ENCODE peak calls at places on chromosomes 12 and 14, in eight cellular contexts. T, V, S, K, M, X, L and Q are unnamed samples.

GRCh38 chr12:21220266-21220665 is 89.3 kb downstream of the SLCO1B1 start:
- DNase-seq in K (no peak), X (no peak), M (no peak), S (no peak), T (no peak), V (no peak), L (no peak), Q (no peak)

GRCh38 chr14:62886461-62886860 is 158.8 kb downstream of the KCNH5 start:
- DNase-seq in K (no peak), S (no peak), V (no peak), L (no peak), X (no peak), T (no peak), M (no peak), Q (no peak)

GRCh38 chr12:27554421-27555186 is 30.6 kb downstream of the PPFIBP1 start:
- DNase-seq in L (peak), K (no peak), X (no peak), M (no peak), V (no peak), T (peak), S (no peak), Q (peak)

GRCh38 chr12:116236148-116236731 is 41.3 kb downstream of the MED13L start:
- DNase-seq in V (no peak), L (no peak), X (peak), S (peak), T (peak), M (no peak), K (peak), Q (no peak)

GRCh38 chr14:50796391-50796790 is 34.6 kb downstream of the NIN start:
- DNase-seq in X (no peak), M (no peak), T (no peak), V (no peak), K (no peak), S (no peak), L (no peak), Q (no peak)

GRCh38 chr14:34081576-34082136 is 130.8 kb upstream of the EGLN3 start:
- DNase-seq in X (no peak), L (no peak), S (peak), K (no peak), M (no peak), T (peak), V (no peak), Q (no peak)

GRCh38 chr12:71157601-71158233 is at the start of gene TSPAN8:
- DNase-seq in X (no peak), T (no peak), M (no peak), L (no peak), V (no peak), K (no peak), S (peak), Q (no peak)

GRCh38 chr12:62684586-62685295 is 218.1 kb downstream of the MON2 start:
- DNase-seq in S (no peak), K (no peak), L (peak), M (no peak), V (no peak), X (no peak), T (peak), Q (peak)

GRCh38 chr14:67393689-67394088 is 18.3 kb downstream of the PLEK2 start:
- DNase-seq in K (no peak), V (no peak), M (no peak), L (no peak), T (no peak), S (no peak), X (no peak), Q (no peak)

DNA sequence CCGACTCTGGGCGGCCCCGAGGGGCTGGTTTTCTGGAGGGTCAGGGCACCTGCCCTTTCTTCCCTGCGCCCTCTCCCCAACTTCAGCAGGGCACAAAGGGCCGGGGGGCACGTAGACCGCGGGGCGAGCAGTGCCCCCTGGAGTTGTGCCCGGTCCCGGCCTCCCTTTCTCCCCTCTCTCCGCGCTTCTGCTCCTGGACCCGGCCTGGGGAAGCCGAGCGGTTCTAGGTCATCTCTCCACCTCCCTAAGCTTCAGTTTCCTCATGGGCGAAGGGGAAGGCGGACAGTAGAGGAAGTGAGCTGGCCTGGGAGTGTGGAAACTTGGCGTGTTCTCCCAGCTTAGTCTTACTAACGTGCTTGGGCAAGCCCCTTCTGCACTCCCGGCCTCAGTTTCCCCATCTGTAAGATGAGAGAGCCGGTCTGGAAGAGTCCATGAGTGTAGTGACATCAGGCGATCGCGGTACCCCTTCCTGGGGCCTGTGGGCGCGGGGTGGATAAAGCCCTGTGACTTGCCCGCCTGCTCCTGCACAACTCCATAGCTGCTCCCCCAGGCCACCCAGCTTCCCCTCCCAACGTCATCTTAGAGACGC is 158.6 kb upstream of the PARP11 start:
- DNase-seq in M (no peak), L (peak), T (no peak), S (no peak), K (no peak), V (no peak), X (no peak), Q (peak)
- H3K4me3 ChIP-seq in M (no peak), L (peak), T (no peak), S (no peak), K (no peak), V (peak), X (peak), Q (peak)

GRCh38 chr14:44652640-44653039 is 145.6 kb upstream of the FSCB start:
- DNase-seq in S (no peak), M (no peak), L (no peak), X (no peak), T (no peak), K (no peak), V (no peak), Q (no peak)

GRCh38 chr14:44658389-44658696 is 151.3 kb upstream of the FSCB start:
- DNase-seq in T (no peak), X (no peak), M (no peak), S (no peak), V (no peak), L (no peak), K (no peak), Q (no peak)

GRCh38 chr14:44657153-44657552 is 150.1 kb upstream of the FSCB start:
- DNase-seq in M (no peak), L (no peak), S (no peak), X (no peak), V (no peak), K (no peak), T (peak), Q (no peak)

GRCh38 chr14:44662250-44662891 is 155.3 kb upstream of the FSCB start:
- DNase-seq in L (no peak), X (no peak), T (no peak), K (no peak), M (no peak), S (no peak), V (no peak), Q (no peak)

GRCh38 chr14:44657688-44658388 is 150.8 kb upstream of the FSCB start:
- DNase-seq in T (peak), X (no peak), K (peak), L (no peak), S (peak), M (no peak), V (peak), Q (no peak)
- TF ChIP-seq CTCF in T (no peak), X (no peak), K (no peak), L (no peak), S (peak), M (no peak), V (peak), Q (peak)

GRCh38 chr14:104659764-104660523 is 29.5 kb upstream of the INF2 start:
- DNase-seq in L (no peak), M (no peak), X (no peak), K (peak), T (no peak), S (no peak), V (no peak), Q (no peak)

GRCh38 chr14:104659146-104659545 is 30.3 kb upstream of the INF2 start:
- DNase-seq in S (no peak), T (no peak), M (no peak), V (no peak), X (no peak), K (no peak), L (no peak), Q (no peak)

GRCh38 chr14:104657563-104658324 is 31.7 kb upstream of the INF2 start:
- DNase-seq in X (no peak), V (no peak), K (peak), M (no peak), L (no peak), S (no peak), T (no peak), Q (no peak)

GRCh38 chr14:104657114-104657524 is 32.3 kb upstream of the INF2 start:
- DNase-seq in S (no peak), V (no peak), M (no peak), T (no peak), L (no peak), X (no peak), K (peak), Q (no peak)

GRCh38 chr14:104658325-104658712 is 31.1 kb upstream of the INF2 start:
- DNase-seq in V (no peak), S (no peak), M (no peak), L (no peak), T (no peak), K (no peak), X (no peak), Q (no peak)
- H3K4me3 ChIP-seq in V (no peak), S (no peak), M (no peak), L (no peak), T (no peak), K (no peak), X (no peak), Q (no peak)

GRCh38 chr12:12017135-12017581 is 53.6 kb upstream of the BCL2L14 start:
- DNase-seq in V (no peak), K (peak), S (peak), X (no peak), L (no peak), M (no peak), T (no peak), Q (no peak)

GRCh38 chr12:12019881-12020280 is 50.9 kb upstream of the BCL2L14 start:
- DNase-seq in K (no peak), X (no peak), V (no peak), S (no peak), M (no peak), L (no peak), T (no peak), Q (no peak)

GRCh38 chr12:12018454-12018853 is 52.3 kb upstream of the BCL2L14 start:
- DNase-seq in S (no peak), X (no peak), V (no peak), T (peak), L (no peak), K (no peak), M (no peak), Q (no peak)

GRCh38 chr12:12016284-12017100 is 54.2 kb upstream of the BCL2L14 start:
- DNase-seq in S (no peak), M (no peak), T (no peak), K (peak), L (no peak), V (no peak), X (peak), Q (no peak)

GRCh38 chr12:12017798-12018197 is 52.9 kb upstream of the BCL2L14 start:
- DNase-seq in X (no peak), S (no peak), M (no peak), K (no peak), L (no peak), V (no peak), T (no peak), Q (no peak)
- TF ChIP-seq CTCF in X (no peak), S (no peak), M (no peak), K (no peak), L (no peak), V (peak), T (no peak), Q (no peak)

DNA sequence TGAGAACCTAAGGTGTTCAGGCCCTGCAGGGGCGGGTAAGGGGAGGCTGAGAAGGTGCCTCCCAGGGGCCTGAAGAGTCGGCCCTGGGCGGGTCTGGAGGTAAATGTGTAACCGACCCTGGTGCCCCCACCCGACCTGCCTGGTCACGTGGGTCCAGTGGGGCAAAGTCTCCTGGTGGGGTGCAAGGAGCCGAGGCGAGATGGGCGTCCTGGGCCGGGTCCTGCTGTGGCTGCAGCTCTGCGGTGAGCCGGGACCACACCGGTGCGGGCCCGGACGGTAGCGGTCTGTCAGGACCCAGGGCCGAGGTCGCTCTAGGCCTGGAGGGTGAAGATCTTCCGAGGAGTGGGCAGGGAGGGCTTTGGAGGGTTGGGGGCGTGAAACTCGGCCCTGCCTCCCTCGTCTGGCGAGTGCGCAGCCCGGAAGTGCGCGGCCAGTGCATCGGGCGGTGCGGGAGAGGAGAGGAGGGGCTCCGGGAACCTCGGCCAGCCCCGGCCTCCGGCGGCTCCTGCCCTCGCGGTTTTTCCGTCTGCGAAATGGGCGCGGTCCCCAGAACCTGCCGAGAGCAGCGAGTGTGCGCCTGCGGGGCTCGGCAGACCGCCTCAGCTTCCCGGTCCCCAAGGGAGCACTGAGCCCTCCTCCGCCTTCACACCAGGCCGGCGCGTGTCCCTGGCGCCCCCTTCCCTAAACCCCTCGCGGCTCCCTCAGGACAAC is at the start of gene AMN:
- DNase-seq in M (no peak), K (peak), T (no peak), X (no peak), S (peak), V (no peak), L (no peak), Q (no peak)
- H3K4me3 ChIP-seq in M (peak), K (no peak), T (no peak), X (no peak), S (no peak), V (peak), L (no peak), Q (no peak)

DNA sequence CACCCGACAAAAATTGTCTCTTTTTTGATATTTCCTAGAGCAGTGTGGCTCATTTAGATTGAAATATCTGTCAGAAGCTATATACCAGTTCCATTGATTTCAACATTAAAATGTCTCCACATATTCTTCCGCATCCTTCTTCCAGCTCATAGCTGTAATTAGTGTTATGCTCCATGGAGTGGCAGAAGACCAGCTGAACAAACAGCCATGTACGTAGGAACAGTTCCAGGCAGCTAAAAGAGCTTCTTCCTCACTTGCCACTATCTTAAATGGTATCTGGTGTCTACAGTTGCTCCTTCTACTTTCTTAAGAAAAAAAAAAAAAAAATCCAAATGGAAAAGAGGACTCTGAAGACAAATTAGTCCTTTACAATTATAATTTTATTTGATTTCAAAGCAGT is 848.0 kb downstream of the DIO2 start:
- DNase-seq in M (no peak), T (no peak), L (no peak), S (no peak), V (no peak), K (no peak), X (no peak), Q (no peak)
- TF ChIP-seq CTCF in M (no peak), T (no peak), L (no peak), S (no peak), V (no peak), K (no peak), X (no peak), Q (no peak)

GRCh38 chr14:95487669-95488084 is 28.8 kb downstream of the SYNE3 start:
- DNase-seq in S (no peak), T (no peak), L (no peak), X (no peak), V (no peak), M (no peak), K (no peak), Q (no peak)
- H3K4me3 ChIP-seq in S (no peak), T (no peak), L (no peak), X (no peak), V (no peak), M (no peak), K (no peak), Q (no peak)